ENCODE peak calls at places on chromosomes 16 and 17, in four cellular contexts. A is hepatocyte, I is breast epithelium, F is psoas muscle. V is an unnamed sample.

GRCh38 chr16:10668322-10669045 is 26.2 kb downstream of the TEKT5 start:
- DNase-seq in I (no peak), F (no peak), A (peak; percentile 27), V (peak; percentile 57)

GRCh38 chr16:17304124-17304813 is 166.5 kb downstream of the XYLT1 start:
- DNase-seq in F (no peak), I (no peak), A (peak; percentile 70), V (no peak)

GRCh38 chr17:50308666-50309065 is 34.4 kb downstream of the TMEM92 start:
- DNase-seq in A (no peak), I (no peak), F (no peak), V (no peak)

GRCh38 chr17:6011241-6011640 is 58.9 kb upstream of the WSCD1 start:
- DNase-seq in F (no peak), I (no peak), A (no peak), V (no peak)

GRCh38 chr17:7858487-7858832 is 657 bp downstream of the CYB5D1 start:
- DNase-seq in A (peak; percentile 73), I (no peak), F (peak; percentile 71), V (peak; percentile 64)

GRCh38 chr16:85364323-85365040 is 248.6 kb upstream of the GSE1 start:
- DNase-seq in I (no peak), F (no peak), A (no peak), V (no peak)

GRCh38 chr16:82088483-82088882 is 53.4 kb downstream of the HSD17B2 start:
- DNase-seq in A (no peak), I (no peak), F (no peak), V (peak; percentile 30)

GRCh38 chr17:75036643-75037268 is 10.0 kb downstream of the ATP5PD start:
- DNase-seq in I (peak; percentile 67), F (peak; percentile 93), A (peak; percentile 38), V (no peak)

GRCh38 chr16:12458591-12459400 is 344.9 kb downstream of the CPPED1 start:
- DNase-seq in F (no peak), I (no peak), A (no peak), V (no peak)

GRCh38 chr16:12588510-12588909 is 215.2 kb downstream of the CPPED1 start:
- DNase-seq in I (peak; percentile 17), A (no peak), F (no peak), V (no peak)

GRCh38 chr16:1993731-1994131 is 4.0 kb downstream of the SYNGR3 start:
- DNase-seq in I (no peak), F (peak; percentile 60), A (no peak), V (no peak)

GRCh38 chr16:23682181-23682580 is 3.5 kb downstream of the PLK1 start:
- DNase-seq in F (no peak), I (no peak), A (no peak), V (no peak)

GRCh38 chr16:4935231-4935855 is 1.6 kb downstream of the PPL start:
- DNase-seq in A (peak; percentile 61), I (peak; percentile 88), F (peak; percentile 98), V (no peak)

GRCh38 chr16:47136101-47136820 is 7.5 kb downstream of the NETO2 start:
- DNase-seq in I (no peak), F (no peak), A (no peak), V (no peak)

GRCh38 chr17:67713169-67713568 is 4.6 kb upstream of the NOL11 start:
- DNase-seq in F (no peak), I (no peak), A (no peak), V (no peak)

GRCh38 chr16:70253291-70254094 is 1.8 kb upstream of the EXOSC6 start:
- DNase-seq in F (peak; percentile 47), A (peak; percentile 56), I (no peak), V (peak; percentile 49)

GRCh38 chr16:54938351-54939346 is 8.0 kb downstream of the IRX5 start:
- DNase-seq in F (no peak), A (no peak), I (peak; percentile 62), V (peak; percentile 40)

GRCh38 chr17:59427996-59428395 is 96.5 kb downstream of the YPEL2 start:
- DNase-seq in F (no peak), I (no peak), A (no peak), V (no peak)

GRCh38 chr17:59426031-59426430 is 94.6 kb downstream of the YPEL2 start:
- DNase-seq in F (no peak), A (no peak), I (no peak), V (no peak)

GRCh38 chr17:59425085-59425901 is 93.8 kb downstream of the YPEL2 start:
- DNase-seq in F (peak; percentile 70), A (peak; percentile 64), I (no peak), V (no peak)

GRCh38 chr17:59428896-59429460 is 97.5 kb downstream of the YPEL2 start:
- DNase-seq in I (no peak), A (no peak), F (no peak), V (no peak)

DNA sequence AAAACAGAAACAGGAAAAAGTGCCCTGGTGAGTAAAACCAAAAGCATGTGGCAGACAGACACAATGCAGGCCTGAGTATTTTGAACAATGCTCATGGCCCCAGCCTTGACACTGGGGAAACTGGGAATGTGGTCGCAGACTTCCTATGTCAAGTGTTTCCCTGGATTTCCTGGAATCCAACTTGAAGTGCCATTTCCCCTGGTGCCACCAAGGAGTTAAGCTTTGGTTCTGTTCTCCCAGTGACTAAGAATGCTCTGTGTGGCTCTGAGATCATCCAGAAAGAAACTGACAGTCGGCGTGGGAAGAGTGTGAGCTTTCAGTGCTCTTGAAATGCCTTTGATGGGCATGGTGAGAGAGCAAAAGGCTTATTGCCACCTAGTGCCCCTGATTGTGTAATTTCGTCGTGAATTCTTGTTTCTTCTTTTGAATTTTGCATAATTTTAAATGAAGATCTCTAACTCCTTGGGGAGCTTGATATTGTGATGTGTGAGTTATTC is 96.0 kb downstream of the YPEL2 start:
- DNase-seq in A (no peak), F (no peak), I (no peak), V (no peak)
- H3K4me3 ChIP-seq in A (no peak overlapping the region), F (no peak overlapping the region), I (no peak overlapping the region), V (no peak overlapping the region)

DNA sequence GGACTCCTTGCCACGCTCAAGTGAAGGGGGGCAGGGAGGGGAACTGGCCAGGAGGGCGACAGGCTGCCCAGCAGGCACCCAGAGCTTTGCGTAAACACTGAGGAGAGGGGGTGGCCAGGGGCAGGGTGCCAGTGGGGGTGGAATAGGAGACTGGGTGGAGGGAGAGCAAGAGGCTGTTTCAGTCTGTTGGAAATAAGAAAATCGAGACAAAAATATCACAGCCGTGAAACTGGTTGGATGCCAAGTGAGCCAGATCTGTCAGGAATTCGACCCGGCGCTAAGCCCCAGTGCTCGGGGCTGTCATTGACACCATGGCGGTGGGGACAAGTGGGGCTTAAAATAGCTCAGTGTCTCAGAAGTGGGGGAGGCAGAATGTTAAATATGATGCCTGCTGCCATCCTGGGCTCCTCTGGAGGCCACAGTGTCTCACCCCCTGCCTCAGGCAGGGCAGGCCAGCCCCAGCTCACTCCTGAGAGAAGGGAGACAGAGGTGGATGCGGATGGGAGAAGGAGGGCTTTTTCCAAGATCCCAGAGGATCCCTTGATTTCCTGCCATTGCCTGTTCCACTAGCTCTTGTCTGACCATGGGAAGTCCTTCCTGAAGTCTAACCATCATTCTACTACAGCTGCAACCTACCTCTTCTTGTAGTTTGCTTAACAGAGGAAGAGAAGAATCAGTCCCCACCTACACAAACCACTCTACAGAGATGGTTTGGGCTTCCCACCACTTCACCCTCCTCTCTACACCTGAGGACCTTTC is 9.5 kb downstream of the PNMT start:
- DNase-seq in F (peak; percentile 91), I (no peak), A (no peak), V (peak; percentile 71)
- H3K27ac ChIP-seq in F (peak overlapping the region; percentile 89), I (peak overlapping the region; percentile 91), A (peak overlapping the region; percentile 89), V (peak overlapping the region; percentile 96)

GRCh38 chr17:13281626-13282025 is 263.8 kb upstream of the ELAC2 start:
- DNase-seq in F (no peak), A (no peak), I (no peak), V (no peak)

GRCh38 chr17:13288248-13288647 is 270.4 kb upstream of the ELAC2 start:
- DNase-seq in I (no peak), F (no peak), A (no peak), V (no peak)

GRCh38 chr17:13283606-13284005 is 265.8 kb upstream of the ELAC2 start:
- DNase-seq in A (no peak), F (no peak), I (no peak), V (no peak)

GRCh38 chr17:13287226-13287625 is 269.4 kb upstream of the ELAC2 start:
- DNase-seq in I (no peak), A (no peak), F (no peak), V (no peak)
- H3K4me3 ChIP-seq in I (no peak overlapping the region), A (no peak overlapping the region), F (no peak overlapping the region), V (no peak overlapping the region)

GRCh38 chr17:79926308-79927135 is 87.3 kb upstream of the CBX4 start:
- DNase-seq in F (no peak), I (no peak), A (no peak), V (no peak)
- H3K27ac ChIP-seq in F (no peak overlapping the region), I (no peak overlapping the region), A (peak overlapping the region; percentile 98), V (no peak overlapping the region)

GRCh38 chr16:89290887-89291286 is 73.4 kb downstream of the ZNF778 start:
- DNase-seq in I (no peak), A (no peak), F (peak; percentile 45), V (peak; percentile 56)

GRCh38 chr16:89291776-89292175 is 74.3 kb downstream of the ZNF778 start:
- DNase-seq in A (no peak), I (no peak), F (peak; percentile 30), V (no peak)

GRCh38 chr16:89291355-89291754 is 73.9 kb downstream of the ZNF778 start:
- DNase-seq in A (no peak), I (no peak), F (peak; percentile 23), V (no peak)

GRCh38 chr16:89293276-89294143 is 76.0 kb downstream of the ZNF778 start:
- DNase-seq in I (no peak), A (no peak), F (peak; percentile 48), V (no peak)

DNA sequence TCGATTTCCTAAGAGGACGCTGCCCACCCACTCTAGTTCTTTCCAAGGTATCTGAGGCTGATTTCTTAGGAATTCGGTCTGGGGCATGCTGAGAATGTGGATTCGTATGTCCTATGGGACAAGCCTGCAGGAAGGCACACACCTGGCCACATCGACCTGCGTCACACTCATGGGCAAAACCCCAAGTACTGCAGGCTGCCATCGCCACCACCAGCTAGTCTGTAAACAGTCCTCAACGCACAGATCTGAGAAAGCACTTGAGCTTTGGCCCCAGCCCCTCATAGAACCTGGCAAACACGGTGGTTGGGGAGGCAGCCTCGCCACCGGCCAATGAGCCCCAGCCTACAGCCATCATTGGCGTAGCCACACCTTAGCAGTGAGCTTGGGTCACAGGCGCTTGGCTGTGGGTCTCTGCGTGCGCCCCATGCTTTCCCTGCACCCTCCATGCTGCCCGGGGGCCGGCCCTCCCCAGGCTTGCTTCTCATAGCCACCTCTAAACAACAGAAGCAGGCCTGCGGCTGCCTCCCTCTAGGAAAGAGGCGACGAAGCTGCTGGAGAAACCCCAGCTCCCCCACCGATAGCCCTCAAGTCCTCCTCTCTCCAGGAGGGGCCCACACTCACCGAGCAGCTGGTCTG is 75.1 kb downstream of the ZNF778 start:
- DNase-seq in I (no peak), F (peak; percentile 41), A (no peak), V (no peak)
- H3K4me3 ChIP-seq in I (no peak overlapping the region), F (no peak overlapping the region), A (no peak overlapping the region), V (no peak overlapping the region)